ENCODE peak calls at places on chromosomes 2 and 18, in nine cellular contexts. One of them, this sample, is unnamed.
A peak's percentile ranks its signal among the peaks of the same experiment; 100 is the strongest.

GRCh38 chr2:237320801-237321563 is 93.0 kb downstream of the COL6A3 start:
- ATAC-seq in naive B cell: no peak
- ATAC-seq in left ventricle myocardium superior: peak; percentile 85
- ATAC-seq in activated naive CD8-positive, alpha-beta T cell treated with anti-CD3 and anti-CD28 coated beads, Interleukin-2, amount 10 ng/mL, durations not matched to agents 7 days and 5 days: no peak
- ATAC-seq in RWPE2: no peak
- ATAC-seq in left lung: peak; percentile 30
- ATAC-seq in pancreas: no peak
- ATAC-seq in psoas muscle: peak; percentile 62
- ATAC-seq in WTC11: no peak
- ATAC-seq in this sample: no peak

GRCh38 chr2:26054598-26055348 is 20.9 kb downstream of the RAB10 start:
- ATAC-seq in naive B cell: peak; percentile 33
- ATAC-seq in left ventricle myocardium superior: no peak
- ATAC-seq in activated naive CD8-positive, alpha-beta T cell treated with anti-CD3 and anti-CD28 coated beads, Interleukin-2, amount 10 ng/mL, durations not matched to agents 7 days and 5 days: no peak
- ATAC-seq in RWPE2: no peak
- ATAC-seq in left lung: no peak
- ATAC-seq in pancreas: no peak
- ATAC-seq in psoas muscle: no peak
- ATAC-seq in WTC11: no peak
- ATAC-seq in this sample: no peak

GRCh38 chr2:54903736-54904554 is 146.3 kb downstream of the RTN4 start:
- ATAC-seq in naive B cell: no peak
- ATAC-seq in left ventricle myocardium superior: no peak
- ATAC-seq in activated naive CD8-positive, alpha-beta T cell treated with anti-CD3 and anti-CD28 coated beads, Interleukin-2, amount 10 ng/mL, durations not matched to agents 7 days and 5 days: peak; percentile 94
- ATAC-seq in RWPE2: peak; percentile 98
- ATAC-seq in left lung: peak; percentile 92
- ATAC-seq in pancreas: no peak
- ATAC-seq in psoas muscle: peak; percentile 89
- ATAC-seq in WTC11: no peak
- ATAC-seq in this sample: peak; percentile 100

GRCh38 chr18:49499046-49499637 is 12.1 kb upstream of the C18orf32 start:
- ATAC-seq in naive B cell: no peak
- ATAC-seq in left ventricle myocardium superior: no peak
- ATAC-seq in activated naive CD8-positive, alpha-beta T cell treated with anti-CD3 and anti-CD28 coated beads, Interleukin-2, amount 10 ng/mL, durations not matched to agents 7 days and 5 days: no peak
- ATAC-seq in RWPE2: no peak
- ATAC-seq in left lung: no peak
- ATAC-seq in pancreas: no peak
- ATAC-seq in psoas muscle: no peak
- ATAC-seq in WTC11: peak; percentile 51
- ATAC-seq in this sample: no peak

GRCh38 chr18:6884944-6885343 is 155.4 kb downstream of the ARHGAP28 start:
- ATAC-seq in naive B cell: no peak
- ATAC-seq in left ventricle myocardium superior: no peak
- ATAC-seq in activated naive CD8-positive, alpha-beta T cell treated with anti-CD3 and anti-CD28 coated beads, Interleukin-2, amount 10 ng/mL, durations not matched to agents 7 days and 5 days: no peak
- ATAC-seq in RWPE2: no peak
- ATAC-seq in left lung: peak; percentile 30
- ATAC-seq in pancreas: no peak
- ATAC-seq in psoas muscle: no peak
- ATAC-seq in WTC11: no peak
- ATAC-seq in this sample: no peak

GRCh38 chr18:48838921-48839818 is 111.6 kb downstream of the SMAD7 start:
- ATAC-seq in naive B cell: no peak
- ATAC-seq in left ventricle myocardium superior: no peak
- ATAC-seq in activated naive CD8-positive, alpha-beta T cell treated with anti-CD3 and anti-CD28 coated beads, Interleukin-2, amount 10 ng/mL, durations not matched to agents 7 days and 5 days: no peak
- ATAC-seq in RWPE2: peak; percentile 70
- ATAC-seq in left lung: no peak
- ATAC-seq in pancreas: no peak
- ATAC-seq in psoas muscle: peak; percentile 78
- ATAC-seq in WTC11: no peak
- ATAC-seq in this sample: peak; percentile 25

GRCh38 chr2:167932123-167932693 is 315.2 kb downstream of the STK39 start:
- ATAC-seq in naive B cell: no peak
- ATAC-seq in left ventricle myocardium superior: no peak
- ATAC-seq in activated naive CD8-positive, alpha-beta T cell treated with anti-CD3 and anti-CD28 coated beads, Interleukin-2, amount 10 ng/mL, durations not matched to agents 7 days and 5 days: no peak
- ATAC-seq in RWPE2: no peak
- ATAC-seq in left lung: no peak
- ATAC-seq in pancreas: no peak
- ATAC-seq in psoas muscle: no peak
- ATAC-seq in WTC11: no peak
- ATAC-seq in this sample: no peak

GRCh38 chr18:12921178-12921577 is 26.6 kb upstream of the SEH1L start:
- ATAC-seq in naive B cell: no peak
- ATAC-seq in left ventricle myocardium superior: no peak
- ATAC-seq in activated naive CD8-positive, alpha-beta T cell treated with anti-CD3 and anti-CD28 coated beads, Interleukin-2, amount 10 ng/mL, durations not matched to agents 7 days and 5 days: peak; percentile 89
- ATAC-seq in RWPE2: no peak
- ATAC-seq in left lung: no peak
- ATAC-seq in pancreas: no peak
- ATAC-seq in psoas muscle: no peak
- ATAC-seq in WTC11: no peak
- ATAC-seq in this sample: no peak

GRCh38 chr18:36309436-36310391 is 12.2 kb downstream of the FHOD3 start:
- ATAC-seq in naive B cell: no peak
- ATAC-seq in left ventricle myocardium superior: peak; percentile 46
- ATAC-seq in activated naive CD8-positive, alpha-beta T cell treated with anti-CD3 and anti-CD28 coated beads, Interleukin-2, amount 10 ng/mL, durations not matched to agents 7 days and 5 days: no peak
- ATAC-seq in RWPE2: peak; percentile 89
- ATAC-seq in left lung: peak; percentile 81
- ATAC-seq in pancreas: no peak
- ATAC-seq in psoas muscle: peak; percentile 63
- ATAC-seq in WTC11: no peak
- ATAC-seq in this sample: peak; percentile 83

GRCh38 chr18:57906852-57907251 is 103.7 kb upstream of the ATP8B1 start:
- ATAC-seq in naive B cell: no peak
- ATAC-seq in left ventricle myocardium superior: no peak
- ATAC-seq in activated naive CD8-positive, alpha-beta T cell treated with anti-CD3 and anti-CD28 coated beads, Interleukin-2, amount 10 ng/mL, durations not matched to agents 7 days and 5 days: no peak
- ATAC-seq in RWPE2: no peak
- ATAC-seq in left lung: no peak
- ATAC-seq in pancreas: no peak
- ATAC-seq in psoas muscle: no peak
- ATAC-seq in WTC11: peak; percentile 77
- ATAC-seq in this sample: peak; percentile 37

GRCh38 chr2:202861987-202862386 is 9.6 kb downstream of the ICA1L start:
- ATAC-seq in naive B cell: no peak
- ATAC-seq in left ventricle myocardium superior: no peak
- ATAC-seq in activated naive CD8-positive, alpha-beta T cell treated with anti-CD3 and anti-CD28 coated beads, Interleukin-2, amount 10 ng/mL, durations not matched to agents 7 days and 5 days: no peak
- ATAC-seq in RWPE2: no peak
- ATAC-seq in left lung: no peak
- ATAC-seq in pancreas: peak; percentile 77
- ATAC-seq in psoas muscle: no peak
- ATAC-seq in WTC11: no peak
- ATAC-seq in this sample: no peak

GRCh38 chr2:202695166-202695565 is 60.4 kb downstream of the FAM117B start:
- ATAC-seq in naive B cell: no peak
- ATAC-seq in left ventricle myocardium superior: no peak
- ATAC-seq in activated naive CD8-positive, alpha-beta T cell treated with anti-CD3 and anti-CD28 coated beads, Interleukin-2, amount 10 ng/mL, durations not matched to agents 7 days and 5 days: no peak
- ATAC-seq in RWPE2: no peak
- ATAC-seq in left lung: no peak
- ATAC-seq in pancreas: no peak
- ATAC-seq in psoas muscle: no peak
- ATAC-seq in WTC11: no peak
- ATAC-seq in this sample: no peak

GRCh38 chr2:233281553-233281952 is 26.1 kb upstream of the SAG start:
- ATAC-seq in naive B cell: no peak
- ATAC-seq in left ventricle myocardium superior: no peak
- ATAC-seq in activated naive CD8-positive, alpha-beta T cell treated with anti-CD3 and anti-CD28 coated beads, Interleukin-2, amount 10 ng/mL, durations not matched to agents 7 days and 5 days: no peak
- ATAC-seq in RWPE2: no peak
- ATAC-seq in left lung: no peak
- ATAC-seq in pancreas: no peak
- ATAC-seq in psoas muscle: no peak
- ATAC-seq in WTC11: no peak
- ATAC-seq in this sample: no peak

GRCh38 chr18:23828426-23828825 is 139.2 kb downstream of the LAMA3 start:
- ATAC-seq in naive B cell: peak; percentile 95
- ATAC-seq in left ventricle myocardium superior: no peak
- ATAC-seq in activated naive CD8-positive, alpha-beta T cell treated with anti-CD3 and anti-CD28 coated beads, Interleukin-2, amount 10 ng/mL, durations not matched to agents 7 days and 5 days: peak; percentile 98
- ATAC-seq in RWPE2: peak; percentile 80
- ATAC-seq in left lung: peak; percentile 65
- ATAC-seq in pancreas: no peak
- ATAC-seq in psoas muscle: no peak
- ATAC-seq in WTC11: no peak
- ATAC-seq in this sample: peak; percentile 70

GRCh38 chr18:57054891-57055290 is 92.0 kb upstream of the BOD1L2 start:
- ATAC-seq in naive B cell: no peak
- ATAC-seq in left ventricle myocardium superior: no peak
- ATAC-seq in activated naive CD8-positive, alpha-beta T cell treated with anti-CD3 and anti-CD28 coated beads, Interleukin-2, amount 10 ng/mL, durations not matched to agents 7 days and 5 days: no peak
- ATAC-seq in RWPE2: no peak
- ATAC-seq in left lung: no peak
- ATAC-seq in pancreas: no peak
- ATAC-seq in psoas muscle: no peak
- ATAC-seq in WTC11: no peak
- ATAC-seq in this sample: no peak